ENCODE peak calls at places on chromosomes 4 and X, in five cellular contexts. One of them, this sample, is unnamed.

GRCh38 chr4:6435010-6435409 is 37.4 kb downstream of the PPP2R2C start:
- DNase-seq in stimulated activated CD8-positive, alpha-beta memory T cell treated with anti-CD3 and anti-CD28 coated beads, Interleukin-4, amount 100 ng/mL, for 1 hour: no peak
- DNase-seq in fibroblast of mammary gland: peak; percentile 2
- DNase-seq in HT1080: no peak
- DNase-seq in fibroblast of pulmonary artery: no peak
- DNase-seq in this sample: no peak

GRCh38 chr4:95549246-95550138 is 719 bp upstream of the UNC5C start:
- DNase-seq in stimulated activated CD8-positive, alpha-beta memory T cell treated with anti-CD3 and anti-CD28 coated beads, Interleukin-4, amount 100 ng/mL, for 1 hour: no peak
- DNase-seq in fibroblast of mammary gland: no peak
- DNase-seq in HT1080: peak; percentile 36
- DNase-seq in fibroblast of pulmonary artery: peak; percentile 58
- DNase-seq in this sample: peak; percentile 88

GRCh38 chr4:81531410-81531809 is 59.7 kb upstream of the RASGEF1B start:
- DNase-seq in stimulated activated CD8-positive, alpha-beta memory T cell treated with anti-CD3 and anti-CD28 coated beads, Interleukin-4, amount 100 ng/mL, for 1 hour: no peak
- DNase-seq in fibroblast of mammary gland: no peak
- DNase-seq in HT1080: no peak
- DNase-seq in fibroblast of pulmonary artery: no peak
- DNase-seq in this sample: no peak

GRCh38 chrX:41491267-41492004 is 44.3 kb downstream of the NYX start:
- DNase-seq in stimulated activated CD8-positive, alpha-beta memory T cell treated with anti-CD3 and anti-CD28 coated beads, Interleukin-4, amount 100 ng/mL, for 1 hour: no peak
- DNase-seq in fibroblast of mammary gland: peak; percentile 95
- DNase-seq in HT1080: peak; percentile 91
- DNase-seq in fibroblast of pulmonary artery: peak; percentile 89
- DNase-seq in this sample: no peak

GRCh38 chrX:31124536-31124935 is 52.7 kb upstream of the FTHL17 start:
- DNase-seq in stimulated activated CD8-positive, alpha-beta memory T cell treated with anti-CD3 and anti-CD28 coated beads, Interleukin-4, amount 100 ng/mL, for 1 hour: no peak
- DNase-seq in fibroblast of mammary gland: no peak
- DNase-seq in HT1080: no peak
- DNase-seq in fibroblast of pulmonary artery: no peak
- DNase-seq in this sample: no peak

GRCh38 chr4:118803253-118803652 is 32.7 kb downstream of the SEC24D start:
- DNase-seq in stimulated activated CD8-positive, alpha-beta memory T cell treated with anti-CD3 and anti-CD28 coated beads, Interleukin-4, amount 100 ng/mL, for 1 hour: no peak
- DNase-seq in fibroblast of mammary gland: no peak
- DNase-seq in HT1080: no peak
- DNase-seq in fibroblast of pulmonary artery: no peak
- DNase-seq in this sample: no peak

GRCh38 chr4:14924080-14924916 is 78.0 kb upstream of the CPEB2 start:
- DNase-seq in stimulated activated CD8-positive, alpha-beta memory T cell treated with anti-CD3 and anti-CD28 coated beads, Interleukin-4, amount 100 ng/mL, for 1 hour: no peak
- DNase-seq in fibroblast of mammary gland: no peak
- DNase-seq in HT1080: no peak
- DNase-seq in fibroblast of pulmonary artery: no peak
- DNase-seq in this sample: no peak

GRCh38 chr4:167168611-167169010 is 65.7 kb downstream of the SPOCK3 start:
- DNase-seq in stimulated activated CD8-positive, alpha-beta memory T cell treated with anti-CD3 and anti-CD28 coated beads, Interleukin-4, amount 100 ng/mL, for 1 hour: no peak
- DNase-seq in fibroblast of mammary gland: no peak
- DNase-seq in HT1080: no peak
- DNase-seq in fibroblast of pulmonary artery: no peak
- DNase-seq in this sample: peak; percentile 26

GRCh38 chr4:1470816-1471442 is 64.7 kb upstream of the NKX1-1 start:
- DNase-seq in stimulated activated CD8-positive, alpha-beta memory T cell treated with anti-CD3 and anti-CD28 coated beads, Interleukin-4, amount 100 ng/mL, for 1 hour: no peak
- DNase-seq in fibroblast of mammary gland: no peak
- DNase-seq in HT1080: no peak
- DNase-seq in fibroblast of pulmonary artery: no peak
- DNase-seq in this sample: no peak

GRCh38 chr4:148716361-148717063 is 274.3 kb upstream of the NR3C2 start:
- DNase-seq in stimulated activated CD8-positive, alpha-beta memory T cell treated with anti-CD3 and anti-CD28 coated beads, Interleukin-4, amount 100 ng/mL, for 1 hour: no peak
- DNase-seq in fibroblast of mammary gland: no peak
- DNase-seq in HT1080: peak; percentile 17
- DNase-seq in fibroblast of pulmonary artery: no peak
- DNase-seq in this sample: no peak

GRCh38 chrX:151019837-151020236 is 36.7 kb downstream of the HMGB3 start:
- DNase-seq in stimulated activated CD8-positive, alpha-beta memory T cell treated with anti-CD3 and anti-CD28 coated beads, Interleukin-4, amount 100 ng/mL, for 1 hour: no peak
- DNase-seq in fibroblast of mammary gland: peak; percentile 10
- DNase-seq in HT1080: no peak
- DNase-seq in fibroblast of pulmonary artery: peak; percentile 5
- DNase-seq in this sample: no peak

GRCh38 chr4:18100657-18101056 is 79.1 kb upstream of the LCORL start:
- DNase-seq in stimulated activated CD8-positive, alpha-beta memory T cell treated with anti-CD3 and anti-CD28 coated beads, Interleukin-4, amount 100 ng/mL, for 1 hour: no peak
- DNase-seq in fibroblast of mammary gland: no peak
- DNase-seq in HT1080: no peak
- DNase-seq in fibroblast of pulmonary artery: no peak
- DNase-seq in this sample: no peak

GRCh38 chr4:54625391-54625790 is 32.4 kb upstream of the KIT start:
- DNase-seq in stimulated activated CD8-positive, alpha-beta memory T cell treated with anti-CD3 and anti-CD28 coated beads, Interleukin-4, amount 100 ng/mL, for 1 hour: no peak
- DNase-seq in fibroblast of mammary gland: no peak
- DNase-seq in HT1080: no peak
- DNase-seq in fibroblast of pulmonary artery: peak; percentile 16
- DNase-seq in this sample: no peak

GRCh38 chr4:22508376-22508775 is 7.5 kb downstream of the ADGRA3 start:
- DNase-seq in stimulated activated CD8-positive, alpha-beta memory T cell treated with anti-CD3 and anti-CD28 coated beads, Interleukin-4, amount 100 ng/mL, for 1 hour: no peak
- DNase-seq in fibroblast of mammary gland: no peak
- DNase-seq in HT1080: no peak
- DNase-seq in fibroblast of pulmonary artery: no peak
- DNase-seq in this sample: no peak

GRCh38 chr4:174117445-174117844 is 166.0 kb downstream of the FBXO8 start:
- DNase-seq in stimulated activated CD8-positive, alpha-beta memory T cell treated with anti-CD3 and anti-CD28 coated beads, Interleukin-4, amount 100 ng/mL, for 1 hour: no peak
- DNase-seq in fibroblast of mammary gland: no peak
- DNase-seq in HT1080: no peak
- DNase-seq in fibroblast of pulmonary artery: no peak
- DNase-seq in this sample: no peak

GRCh38 chr4:102578819-102579218 is 77.7 kb downstream of the NFKB1 start:
- DNase-seq in stimulated activated CD8-positive, alpha-beta memory T cell treated with anti-CD3 and anti-CD28 coated beads, Interleukin-4, amount 100 ng/mL, for 1 hour: no peak
- DNase-seq in fibroblast of mammary gland: no peak
- DNase-seq in HT1080: no peak
- DNase-seq in fibroblast of pulmonary artery: no peak
- DNase-seq in this sample: peak; percentile 31

GRCh38 chrX:23993012-23993633 is 33.9 kb downstream of the KLHL15 start:
- DNase-seq in stimulated activated CD8-positive, alpha-beta memory T cell treated with anti-CD3 and anti-CD28 coated beads, Interleukin-4, amount 100 ng/mL, for 1 hour: no peak
- DNase-seq in fibroblast of mammary gland: peak; percentile 14
- DNase-seq in HT1080: peak; percentile 15
- DNase-seq in fibroblast of pulmonary artery: peak; percentile 51
- DNase-seq in this sample: no peak

GRCh38 chrX:134544614-134545255 is 84.8 kb downstream of the HPRT1 start:
- DNase-seq in stimulated activated CD8-positive, alpha-beta memory T cell treated with anti-CD3 and anti-CD28 coated beads, Interleukin-4, amount 100 ng/mL, for 1 hour: no peak
- DNase-seq in fibroblast of mammary gland: no peak
- DNase-seq in HT1080: no peak
- DNase-seq in fibroblast of pulmonary artery: no peak
- DNase-seq in this sample: no peak

GRCh38 chr4:26780524-26780923 is 80.1 kb upstream of the STIM2 start:
- DNase-seq in stimulated activated CD8-positive, alpha-beta memory T cell treated with anti-CD3 and anti-CD28 coated beads, Interleukin-4, amount 100 ng/mL, for 1 hour: no peak
- DNase-seq in fibroblast of mammary gland: peak; percentile 78
- DNase-seq in HT1080: peak; percentile 81
- DNase-seq in fibroblast of pulmonary artery: peak; percentile 57
- DNase-seq in this sample: no peak

GRCh38 chr4:181569553-181569952 is 673.6 kb upstream of the TENM3 start:
- DNase-seq in stimulated activated CD8-positive, alpha-beta memory T cell treated with anti-CD3 and anti-CD28 coated beads, Interleukin-4, amount 100 ng/mL, for 1 hour: no peak
- DNase-seq in fibroblast of mammary gland: peak; percentile 73
- DNase-seq in HT1080: peak; percentile 53
- DNase-seq in fibroblast of pulmonary artery: peak; percentile 65
- DNase-seq in this sample: peak; percentile 16

GRCh38 chr4:65202473-65203264 is 467.6 kb downstream of the EPHA5 start:
- DNase-seq in stimulated activated CD8-positive, alpha-beta memory T cell treated with anti-CD3 and anti-CD28 coated beads, Interleukin-4, amount 100 ng/mL, for 1 hour: no peak
- DNase-seq in fibroblast of mammary gland: no peak
- DNase-seq in HT1080: no peak
- DNase-seq in fibroblast of pulmonary artery: no peak
- DNase-seq in this sample: no peak

GRCh38 chr4:186266699-186267467 is 894 bp downstream of the F11 start:
- DNase-seq in stimulated activated CD8-positive, alpha-beta memory T cell treated with anti-CD3 and anti-CD28 coated beads, Interleukin-4, amount 100 ng/mL, for 1 hour: no peak
- DNase-seq in fibroblast of mammary gland: no peak
- DNase-seq in HT1080: no peak
- DNase-seq in fibroblast of pulmonary artery: peak; percentile 23
- DNase-seq in this sample: no peak

GRCh38 chrX:154048398-154048797 is 28.7 kb upstream of the IRAK1 start:
- DNase-seq in stimulated activated CD8-positive, alpha-beta memory T cell treated with anti-CD3 and anti-CD28 coated beads, Interleukin-4, amount 100 ng/mL, for 1 hour: no peak
- DNase-seq in fibroblast of mammary gland: no peak
- DNase-seq in HT1080: no peak
- DNase-seq in fibroblast of pulmonary artery: no peak
- DNase-seq in this sample: no peak

GRCh38 chr4:165297626-165298025 is 29.8 kb upstream of the MSMO1 start:
- DNase-seq in stimulated activated CD8-positive, alpha-beta memory T cell treated with anti-CD3 and anti-CD28 coated beads, Interleukin-4, amount 100 ng/mL, for 1 hour: no peak
- DNase-seq in fibroblast of mammary gland: no peak
- DNase-seq in HT1080: no peak
- DNase-seq in fibroblast of pulmonary artery: no peak
- DNase-seq in this sample: no peak

GRCh38 chr4:122831515-122832196 is 5.0 kb downstream of the FGF2 start:
- DNase-seq in stimulated activated CD8-positive, alpha-beta memory T cell treated with anti-CD3 and anti-CD28 coated beads, Interleukin-4, amount 100 ng/mL, for 1 hour: no peak
- DNase-seq in fibroblast of mammary gland: peak; percentile 71
- DNase-seq in HT1080: no peak
- DNase-seq in fibroblast of pulmonary artery: no peak
- DNase-seq in this sample: no peak

GRCh38 chr4:90960433-90960832 is 833.2 kb downstream of the CCSER1 start:
- DNase-seq in stimulated activated CD8-positive, alpha-beta memory T cell treated with anti-CD3 and anti-CD28 coated beads, Interleukin-4, amount 100 ng/mL, for 1 hour: no peak
- DNase-seq in fibroblast of mammary gland: no peak
- DNase-seq in HT1080: no peak
- DNase-seq in fibroblast of pulmonary artery: no peak
- DNase-seq in this sample: no peak

GRCh38 chrX:145405012-145405411 is 157.7 kb downstream of the SPANXN1 start:
- DNase-seq in stimulated activated CD8-positive, alpha-beta memory T cell treated with anti-CD3 and anti-CD28 coated beads, Interleukin-4, amount 100 ng/mL, for 1 hour: no peak
- DNase-seq in fibroblast of mammary gland: peak; percentile 33
- DNase-seq in HT1080: peak; percentile 3
- DNase-seq in fibroblast of pulmonary artery: peak; percentile 7
- DNase-seq in this sample: peak; percentile 8

GRCh38 chr4:26493461-26493860 is 3.2 kb upstream of the CCKAR start:
- DNase-seq in stimulated activated CD8-positive, alpha-beta memory T cell treated with anti-CD3 and anti-CD28 coated beads, Interleukin-4, amount 100 ng/mL, for 1 hour: no peak
- DNase-seq in fibroblast of mammary gland: no peak
- DNase-seq in HT1080: no peak
- DNase-seq in fibroblast of pulmonary artery: no peak
- DNase-seq in this sample: peak; percentile 1

GRCh38 chrX:129108936-129109335 is 414.4 kb downstream of the SMARCA1 start:
- DNase-seq in stimulated activated CD8-positive, alpha-beta memory T cell treated with anti-CD3 and anti-CD28 coated beads, Interleukin-4, amount 100 ng/mL, for 1 hour: no peak
- DNase-seq in fibroblast of mammary gland: no peak
- DNase-seq in HT1080: no peak
- DNase-seq in fibroblast of pulmonary artery: no peak
- DNase-seq in this sample: no peak

GRCh38 chr4:73223258-73223651 is 35.3 kb downstream of the ANKRD17 start:
- DNase-seq in stimulated activated CD8-positive, alpha-beta memory T cell treated with anti-CD3 and anti-CD28 coated beads, Interleukin-4, amount 100 ng/mL, for 1 hour: no peak
- DNase-seq in fibroblast of mammary gland: no peak
- DNase-seq in HT1080: no peak
- DNase-seq in fibroblast of pulmonary artery: no peak
- DNase-seq in this sample: no peak

GRCh38 chr4:54233697-54234496 is 4.8 kb downstream of the PDGFRA start:
- DNase-seq in stimulated activated CD8-positive, alpha-beta memory T cell treated with anti-CD3 and anti-CD28 coated beads, Interleukin-4, amount 100 ng/mL, for 1 hour: peak; percentile 53
- DNase-seq in fibroblast of mammary gland: peak; percentile 86
- DNase-seq in HT1080: peak; percentile 67
- DNase-seq in fibroblast of pulmonary artery: peak; percentile 91
- DNase-seq in this sample: peak; percentile 67

GRCh38 chr4:77994194-77994721 is 62.9 kb upstream of the FRAS1 start:
- DNase-seq in stimulated activated CD8-positive, alpha-beta memory T cell treated with anti-CD3 and anti-CD28 coated beads, Interleukin-4, amount 100 ng/mL, for 1 hour: no peak
- DNase-seq in fibroblast of mammary gland: peak; percentile 64
- DNase-seq in HT1080: peak; percentile 65
- DNase-seq in fibroblast of pulmonary artery: peak; percentile 78
- DNase-seq in this sample: peak; percentile 15

GRCh38 chr4:134027931-134028330 is 173.7 kb downstream of the PABPC4L start:
- DNase-seq in stimulated activated CD8-positive, alpha-beta memory T cell treated with anti-CD3 and anti-CD28 coated beads, Interleukin-4, amount 100 ng/mL, for 1 hour: no peak
- DNase-seq in fibroblast of mammary gland: peak; percentile 77
- DNase-seq in HT1080: peak; percentile 82
- DNase-seq in fibroblast of pulmonary artery: peak; percentile 90
- DNase-seq in this sample: no peak

GRCh38 chr4:8939887-8940742 is 68.5 kb upstream of the HMX1 start:
- DNase-seq in stimulated activated CD8-positive, alpha-beta memory T cell treated with anti-CD3 and anti-CD28 coated beads, Interleukin-4, amount 100 ng/mL, for 1 hour: no peak
- DNase-seq in fibroblast of mammary gland: no peak
- DNase-seq in HT1080: no peak
- DNase-seq in fibroblast of pulmonary artery: no peak
- DNase-seq in this sample: no peak

GRCh38 chr4:3031357-3032064 is 42.8 kb downstream of the HTT-AS start:
- DNase-seq in stimulated activated CD8-positive, alpha-beta memory T cell treated with anti-CD3 and anti-CD28 coated beads, Interleukin-4, amount 100 ng/mL, for 1 hour: no peak
- DNase-seq in fibroblast of mammary gland: no peak
- DNase-seq in HT1080: no peak
- DNase-seq in fibroblast of pulmonary artery: no peak
- DNase-seq in this sample: no peak

GRCh38 chr4:23022032-23022431 is 329.3 kb downstream of the GBA3 start:
- DNase-seq in stimulated activated CD8-positive, alpha-beta memory T cell treated with anti-CD3 and anti-CD28 coated beads, Interleukin-4, amount 100 ng/mL, for 1 hour: no peak
- DNase-seq in fibroblast of mammary gland: peak; percentile 15
- DNase-seq in HT1080: peak; percentile 79
- DNase-seq in fibroblast of pulmonary artery: peak; percentile 80
- DNase-seq in this sample: no peak

GRCh38 chrX:108298165-108298602 is 140.0 kb downstream of the COL4A6 start:
- DNase-seq in stimulated activated CD8-positive, alpha-beta memory T cell treated with anti-CD3 and anti-CD28 coated beads, Interleukin-4, amount 100 ng/mL, for 1 hour: no peak
- DNase-seq in fibroblast of mammary gland: no peak
- DNase-seq in HT1080: no peak
- DNase-seq in fibroblast of pulmonary artery: no peak
- DNase-seq in this sample: no peak

This sample was measured in putamen.